ENCODE peak calls at places on chromosome 19, in eight cellular contexts. One of them, this sample, is unnamed.

GRCh38 chr19:41546386-41546789 is 29.6 kb upstream of the CEACAM21 start:
- DNase-seq in activated T-helper 1 cell treated with anti-CD3 and anti-CD28 coated beads, Interleukin-12 subunit alpha, Interleukin-12 subunit beta, Interleukin-2, Interleukin-4 antibody, amounts not matched to agents 30 ng/mL and 10 ng/mL and 1 ng/mL, durations not matched to agents 14 hours and 24 hours and 36 hours: no peak
- DNase-seq in activated CD4-positive, alpha-beta T cell treated with anti-CD3 and anti-CD28 coated beads, Interleukin-2, amount 10 ng/mL, durations not matched to agents 7 days and 5 days: no peak
- DNase-seq in foreskin fibroblast: no peak
- DNase-seq in GOT3: no peak
- DNase-seq in cardiac muscle cell: no peak
- DNase-seq in iris pigment epithelial cell: no peak
- DNase-seq in NCI-H526: no peak
- DNase-seq in this sample: no peak

GRCh38 chr19:1401138-1401888 is at the start of gene GAMT:
- DNase-seq in GOT3: no peak
- DNase-seq in NCI-H526: peak; percentile 72
- DNase-seq in activated CD4-positive, alpha-beta T cell treated with anti-CD3 and anti-CD28 coated beads, Interleukin-2, amount 10 ng/mL, durations not matched to agents 7 days and 5 days: peak; percentile 60
- DNase-seq in cardiac muscle cell: peak; percentile 42
- DNase-seq in iris pigment epithelial cell: no peak
- DNase-seq in foreskin fibroblast: peak; percentile 77
- DNase-seq in activated T-helper 1 cell treated with anti-CD3 and anti-CD28 coated beads, Interleukin-12 subunit alpha, Interleukin-12 subunit beta, Interleukin-2, Interleukin-4 antibody, amounts not matched to agents 30 ng/mL and 10 ng/mL and 1 ng/mL, durations not matched to agents 14 hours and 24 hours and 36 hours: peak; percentile 54
- DNase-seq in this sample: no peak

GRCh38 chr19:40280608-40281221 is 4.4 kb downstream of the AKT2 start:
- DNase-seq in iris pigment epithelial cell: no peak
- DNase-seq in foreskin fibroblast: no peak
- DNase-seq in NCI-H526: peak; percentile 81
- DNase-seq in activated T-helper 1 cell treated with anti-CD3 and anti-CD28 coated beads, Interleukin-12 subunit alpha, Interleukin-12 subunit beta, Interleukin-2, Interleukin-4 antibody, amounts not matched to agents 30 ng/mL and 10 ng/mL and 1 ng/mL, durations not matched to agents 14 hours and 24 hours and 36 hours: no peak
- DNase-seq in activated CD4-positive, alpha-beta T cell treated with anti-CD3 and anti-CD28 coated beads, Interleukin-2, amount 10 ng/mL, durations not matched to agents 7 days and 5 days: no peak
- DNase-seq in cardiac muscle cell: no peak
- DNase-seq in GOT3: no peak
- DNase-seq in this sample: no peak

GRCh38 chr19:35629332-35629633 is 447 bp downstream of the RBM42 start:
- DNase-seq in iris pigment epithelial cell: no peak
- DNase-seq in foreskin fibroblast: no peak
- DNase-seq in NCI-H526: no peak
- DNase-seq in activated CD4-positive, alpha-beta T cell treated with anti-CD3 and anti-CD28 coated beads, Interleukin-2, amount 10 ng/mL, durations not matched to agents 7 days and 5 days: no peak
- DNase-seq in activated T-helper 1 cell treated with anti-CD3 and anti-CD28 coated beads, Interleukin-12 subunit alpha, Interleukin-12 subunit beta, Interleukin-2, Interleukin-4 antibody, amounts not matched to agents 30 ng/mL and 10 ng/mL and 1 ng/mL, durations not matched to agents 14 hours and 24 hours and 36 hours: no peak
- DNase-seq in cardiac muscle cell: no peak
- DNase-seq in GOT3: no peak
- DNase-seq in this sample: no peak

GRCh38 chr19:17605761-17606745 is 50.6 kb downstream of the COLGALT1 start:
- DNase-seq in cardiac muscle cell: peak; percentile 83
- DNase-seq in GOT3: no peak
- DNase-seq in iris pigment epithelial cell: peak; percentile 63
- DNase-seq in NCI-H526: peak; percentile 91
- DNase-seq in activated T-helper 1 cell treated with anti-CD3 and anti-CD28 coated beads, Interleukin-12 subunit alpha, Interleukin-12 subunit beta, Interleukin-2, Interleukin-4 antibody, amounts not matched to agents 30 ng/mL and 10 ng/mL and 1 ng/mL, durations not matched to agents 14 hours and 24 hours and 36 hours: peak; percentile 74
- DNase-seq in activated CD4-positive, alpha-beta T cell treated with anti-CD3 and anti-CD28 coated beads, Interleukin-2, amount 10 ng/mL, durations not matched to agents 7 days and 5 days: peak; percentile 77
- DNase-seq in foreskin fibroblast: peak; percentile 86
- DNase-seq in this sample: no peak

GRCh38 chr19:15109768-15110417 is 2.7 kb downstream of the SYDE1 start:
- DNase-seq in activated T-helper 1 cell treated with anti-CD3 and anti-CD28 coated beads, Interleukin-12 subunit alpha, Interleukin-12 subunit beta, Interleukin-2, Interleukin-4 antibody, amounts not matched to agents 30 ng/mL and 10 ng/mL and 1 ng/mL, durations not matched to agents 14 hours and 24 hours and 36 hours: no peak
- DNase-seq in cardiac muscle cell: no peak
- DNase-seq in activated CD4-positive, alpha-beta T cell treated with anti-CD3 and anti-CD28 coated beads, Interleukin-2, amount 10 ng/mL, durations not matched to agents 7 days and 5 days: no peak
- DNase-seq in foreskin fibroblast: no peak
- DNase-seq in NCI-H526: peak; percentile 24
- DNase-seq in iris pigment epithelial cell: no peak
- DNase-seq in GOT3: no peak
- DNase-seq in this sample: no peak

GRCh38 chr19:7505288-7505681 is 10.6 kb upstream of the ZNF358 start:
- DNase-seq in GOT3: no peak
- DNase-seq in foreskin fibroblast: no peak
- DNase-seq in iris pigment epithelial cell: no peak
- DNase-seq in NCI-H526: peak; percentile 57
- DNase-seq in cardiac muscle cell: no peak
- DNase-seq in activated T-helper 1 cell treated with anti-CD3 and anti-CD28 coated beads, Interleukin-12 subunit alpha, Interleukin-12 subunit beta, Interleukin-2, Interleukin-4 antibody, amounts not matched to agents 30 ng/mL and 10 ng/mL and 1 ng/mL, durations not matched to agents 14 hours and 24 hours and 36 hours: no peak
- DNase-seq in activated CD4-positive, alpha-beta T cell treated with anti-CD3 and anti-CD28 coated beads, Interleukin-2, amount 10 ng/mL, durations not matched to agents 7 days and 5 days: no peak
- DNase-seq in this sample: no peak

GRCh38 chr19:3923912-3924311 is 9.0 kb upstream of the NMRK2 start:
- DNase-seq in cardiac muscle cell: no peak
- DNase-seq in GOT3: no peak
- DNase-seq in iris pigment epithelial cell: no peak
- DNase-seq in activated T-helper 1 cell treated with anti-CD3 and anti-CD28 coated beads, Interleukin-12 subunit alpha, Interleukin-12 subunit beta, Interleukin-2, Interleukin-4 antibody, amounts not matched to agents 30 ng/mL and 10 ng/mL and 1 ng/mL, durations not matched to agents 14 hours and 24 hours and 36 hours: no peak
- DNase-seq in activated CD4-positive, alpha-beta T cell treated with anti-CD3 and anti-CD28 coated beads, Interleukin-2, amount 10 ng/mL, durations not matched to agents 7 days and 5 days: no peak
- DNase-seq in foreskin fibroblast: no peak
- DNase-seq in NCI-H526: no peak
- DNase-seq in this sample: no peak

GRCh38 chr19:3119071-3119781 is 16.6 kb upstream of the GNA15 start:
- DNase-seq in activated T-helper 1 cell treated with anti-CD3 and anti-CD28 coated beads, Interleukin-12 subunit alpha, Interleukin-12 subunit beta, Interleukin-2, Interleukin-4 antibody, amounts not matched to agents 30 ng/mL and 10 ng/mL and 1 ng/mL, durations not matched to agents 14 hours and 24 hours and 36 hours: no peak
- DNase-seq in iris pigment epithelial cell: no peak
- DNase-seq in NCI-H526: no peak
- DNase-seq in cardiac muscle cell: no peak
- DNase-seq in foreskin fibroblast: no peak
- DNase-seq in GOT3: no peak
- DNase-seq in activated CD4-positive, alpha-beta T cell treated with anti-CD3 and anti-CD28 coated beads, Interleukin-2, amount 10 ng/mL, durations not matched to agents 7 days and 5 days: no peak
- DNase-seq in this sample: no peak

GRCh38 chr19:3323704-3324103 is 42.7 kb upstream of the NFIC start:
- DNase-seq in GOT3: no peak
- DNase-seq in activated CD4-positive, alpha-beta T cell treated with anti-CD3 and anti-CD28 coated beads, Interleukin-2, amount 10 ng/mL, durations not matched to agents 7 days and 5 days: no peak
- DNase-seq in foreskin fibroblast: no peak
- DNase-seq in cardiac muscle cell: no peak
- DNase-seq in NCI-H526: no peak
- DNase-seq in activated T-helper 1 cell treated with anti-CD3 and anti-CD28 coated beads, Interleukin-12 subunit alpha, Interleukin-12 subunit beta, Interleukin-2, Interleukin-4 antibody, amounts not matched to agents 30 ng/mL and 10 ng/mL and 1 ng/mL, durations not matched to agents 14 hours and 24 hours and 36 hours: no peak
- DNase-seq in iris pigment epithelial cell: no peak
- DNase-seq in this sample: no peak

GRCh38 chr19:17590780-17591688 is 35.6 kb downstream of the COLGALT1 start:
- DNase-seq in GOT3: no peak
- DNase-seq in iris pigment epithelial cell: no peak
- DNase-seq in foreskin fibroblast: no peak
- DNase-seq in activated T-helper 1 cell treated with anti-CD3 and anti-CD28 coated beads, Interleukin-12 subunit alpha, Interleukin-12 subunit beta, Interleukin-2, Interleukin-4 antibody, amounts not matched to agents 30 ng/mL and 10 ng/mL and 1 ng/mL, durations not matched to agents 14 hours and 24 hours and 36 hours: no peak
- DNase-seq in NCI-H526: no peak
- DNase-seq in cardiac muscle cell: no peak
- DNase-seq in activated CD4-positive, alpha-beta T cell treated with anti-CD3 and anti-CD28 coated beads, Interleukin-2, amount 10 ng/mL, durations not matched to agents 7 days and 5 days: no peak
- DNase-seq in this sample: no peak

GRCh38 chr19:31303262-31303815 is 45.9 kb downstream of the TSHZ3 start:
- DNase-seq in NCI-H526: no peak
- DNase-seq in activated CD4-positive, alpha-beta T cell treated with anti-CD3 and anti-CD28 coated beads, Interleukin-2, amount 10 ng/mL, durations not matched to agents 7 days and 5 days: no peak
- DNase-seq in activated T-helper 1 cell treated with anti-CD3 and anti-CD28 coated beads, Interleukin-12 subunit alpha, Interleukin-12 subunit beta, Interleukin-2, Interleukin-4 antibody, amounts not matched to agents 30 ng/mL and 10 ng/mL and 1 ng/mL, durations not matched to agents 14 hours and 24 hours and 36 hours: no peak
- DNase-seq in cardiac muscle cell: no peak
- DNase-seq in iris pigment epithelial cell: no peak
- DNase-seq in foreskin fibroblast: no peak
- DNase-seq in GOT3: no peak
- DNase-seq in this sample: no peak

GRCh38 chr19:35164418-35164817 is 9.9 kb downstream of the FXYD5 start:
- DNase-seq in NCI-H526: no peak
- DNase-seq in GOT3: no peak
- DNase-seq in foreskin fibroblast: no peak
- DNase-seq in activated CD4-positive, alpha-beta T cell treated with anti-CD3 and anti-CD28 coated beads, Interleukin-2, amount 10 ng/mL, durations not matched to agents 7 days and 5 days: no peak
- DNase-seq in iris pigment epithelial cell: no peak
- DNase-seq in activated T-helper 1 cell treated with anti-CD3 and anti-CD28 coated beads, Interleukin-12 subunit alpha, Interleukin-12 subunit beta, Interleukin-2, Interleukin-4 antibody, amounts not matched to agents 30 ng/mL and 10 ng/mL and 1 ng/mL, durations not matched to agents 14 hours and 24 hours and 36 hours: no peak
- DNase-seq in cardiac muscle cell: no peak
- DNase-seq in this sample: no peak

GRCh38 chr19:6717441-6717971 is 2.9 kb downstream of the C3 start:
- DNase-seq in GOT3: no peak
- DNase-seq in cardiac muscle cell: no peak
- DNase-seq in iris pigment epithelial cell: no peak
- DNase-seq in NCI-H526: no peak
- DNase-seq in activated CD4-positive, alpha-beta T cell treated with anti-CD3 and anti-CD28 coated beads, Interleukin-2, amount 10 ng/mL, durations not matched to agents 7 days and 5 days: no peak
- DNase-seq in foreskin fibroblast: no peak
- DNase-seq in activated T-helper 1 cell treated with anti-CD3 and anti-CD28 coated beads, Interleukin-12 subunit alpha, Interleukin-12 subunit beta, Interleukin-2, Interleukin-4 antibody, amounts not matched to agents 30 ng/mL and 10 ng/mL and 1 ng/mL, durations not matched to agents 14 hours and 24 hours and 36 hours: no peak
- DNase-seq in this sample: no peak

GRCh38 chr19:11551603-11552235 is 7.3 kb downstream of the ELOF1 start:
- DNase-seq in foreskin fibroblast: peak; percentile 29
- DNase-seq in GOT3: no peak
- DNase-seq in activated CD4-positive, alpha-beta T cell treated with anti-CD3 and anti-CD28 coated beads, Interleukin-2, amount 10 ng/mL, durations not matched to agents 7 days and 5 days: no peak
- DNase-seq in NCI-H526: peak; percentile 13
- DNase-seq in iris pigment epithelial cell: no peak
- DNase-seq in cardiac muscle cell: peak; percentile 23
- DNase-seq in activated T-helper 1 cell treated with anti-CD3 and anti-CD28 coated beads, Interleukin-12 subunit alpha, Interleukin-12 subunit beta, Interleukin-2, Interleukin-4 antibody, amounts not matched to agents 30 ng/mL and 10 ng/mL and 1 ng/mL, durations not matched to agents 14 hours and 24 hours and 36 hours: no peak
- DNase-seq in this sample: no peak

GRCh38 chr19:43768273-43769050 is 12.3 kb downstream of the KCNN4 start:
- DNase-seq in GOT3: no peak
- DNase-seq in foreskin fibroblast: peak; percentile 43
- DNase-seq in iris pigment epithelial cell: no peak
- DNase-seq in cardiac muscle cell: peak; percentile 36
- DNase-seq in NCI-H526: no peak
- DNase-seq in activated T-helper 1 cell treated with anti-CD3 and anti-CD28 coated beads, Interleukin-12 subunit alpha, Interleukin-12 subunit beta, Interleukin-2, Interleukin-4 antibody, amounts not matched to agents 30 ng/mL and 10 ng/mL and 1 ng/mL, durations not matched to agents 14 hours and 24 hours and 36 hours: no peak
- DNase-seq in activated CD4-positive, alpha-beta T cell treated with anti-CD3 and anti-CD28 coated beads, Interleukin-2, amount 10 ng/mL, durations not matched to agents 7 days and 5 days: no peak
- DNase-seq in this sample: no peak

GRCh38 chr19:2529473-2529918 is 53.6 kb downstream of the GADD45B start:
- DNase-seq in foreskin fibroblast: peak; percentile 98
- DNase-seq in iris pigment epithelial cell: peak; percentile 81
- DNase-seq in NCI-H526: no peak
- DNase-seq in cardiac muscle cell: peak; percentile 70
- DNase-seq in activated T-helper 1 cell treated with anti-CD3 and anti-CD28 coated beads, Interleukin-12 subunit alpha, Interleukin-12 subunit beta, Interleukin-2, Interleukin-4 antibody, amounts not matched to agents 30 ng/mL and 10 ng/mL and 1 ng/mL, durations not matched to agents 14 hours and 24 hours and 36 hours: no peak
- DNase-seq in activated CD4-positive, alpha-beta T cell treated with anti-CD3 and anti-CD28 coated beads, Interleukin-2, amount 10 ng/mL, durations not matched to agents 7 days and 5 days: no peak
- DNase-seq in GOT3: peak; percentile 34
- DNase-seq in this sample: no peak

GRCh38 chr19:6736169-6736916 is 1.0 kb downstream of the GPR108 start:
- DNase-seq in cardiac muscle cell: peak; percentile 95
- DNase-seq in iris pigment epithelial cell: peak; percentile 94
- DNase-seq in GOT3: peak; percentile 58
- DNase-seq in NCI-H526: peak; percentile 62
- DNase-seq in activated T-helper 1 cell treated with anti-CD3 and anti-CD28 coated beads, Interleukin-12 subunit alpha, Interleukin-12 subunit beta, Interleukin-2, Interleukin-4 antibody, amounts not matched to agents 30 ng/mL and 10 ng/mL and 1 ng/mL, durations not matched to agents 14 hours and 24 hours and 36 hours: peak; percentile 72
- DNase-seq in foreskin fibroblast: peak; percentile 92
- DNase-seq in activated CD4-positive, alpha-beta T cell treated with anti-CD3 and anti-CD28 coated beads, Interleukin-2, amount 10 ng/mL, durations not matched to agents 7 days and 5 days: peak; percentile 79
- DNase-seq in this sample: no peak

GRCh38 chr19:54178581-54179261 is 5.8 kb upstream of the TMC4 start:
- DNase-seq in foreskin fibroblast: no peak
- DNase-seq in GOT3: no peak
- DNase-seq in cardiac muscle cell: no peak
- DNase-seq in iris pigment epithelial cell: no peak
- DNase-seq in activated CD4-positive, alpha-beta T cell treated with anti-CD3 and anti-CD28 coated beads, Interleukin-2, amount 10 ng/mL, durations not matched to agents 7 days and 5 days: peak; percentile 52
- DNase-seq in activated T-helper 1 cell treated with anti-CD3 and anti-CD28 coated beads, Interleukin-12 subunit alpha, Interleukin-12 subunit beta, Interleukin-2, Interleukin-4 antibody, amounts not matched to agents 30 ng/mL and 10 ng/mL and 1 ng/mL, durations not matched to agents 14 hours and 24 hours and 36 hours: no peak
- DNase-seq in NCI-H526: peak; percentile 94
- DNase-seq in this sample: no peak

GRCh38 chr19:46442808-46443450 is 14.2 kb upstream of the PNMA8C start:
- DNase-seq in foreskin fibroblast: peak; percentile 83
- DNase-seq in activated CD4-positive, alpha-beta T cell treated with anti-CD3 and anti-CD28 coated beads, Interleukin-2, amount 10 ng/mL, durations not matched to agents 7 days and 5 days: no peak
- DNase-seq in cardiac muscle cell: peak; percentile 85
- DNase-seq in activated T-helper 1 cell treated with anti-CD3 and anti-CD28 coated beads, Interleukin-12 subunit alpha, Interleukin-12 subunit beta, Interleukin-2, Interleukin-4 antibody, amounts not matched to agents 30 ng/mL and 10 ng/mL and 1 ng/mL, durations not matched to agents 14 hours and 24 hours and 36 hours: no peak
- DNase-seq in GOT3: no peak
- DNase-seq in iris pigment epithelial cell: peak; percentile 79
- DNase-seq in NCI-H526: no peak
- DNase-seq in this sample: no peak

GRCh38 chr19:44050740-44051653 is 839 bp upstream of the ZNF223 start:
- DNase-seq in activated CD4-positive, alpha-beta T cell treated with anti-CD3 and anti-CD28 coated beads, Interleukin-2, amount 10 ng/mL, durations not matched to agents 7 days and 5 days: no peak
- DNase-seq in NCI-H526: peak; percentile 80
- DNase-seq in foreskin fibroblast: peak; percentile 16
- DNase-seq in activated T-helper 1 cell treated with anti-CD3 and anti-CD28 coated beads, Interleukin-12 subunit alpha, Interleukin-12 subunit beta, Interleukin-2, Interleukin-4 antibody, amounts not matched to agents 30 ng/mL and 10 ng/mL and 1 ng/mL, durations not matched to agents 14 hours and 24 hours and 36 hours: no peak
- DNase-seq in GOT3: no peak
- DNase-seq in iris pigment epithelial cell: peak; percentile 1
- DNase-seq in cardiac muscle cell: peak; percentile 6
- DNase-seq in this sample: no peak

GRCh38 chr19:29714953-29715694 is at the start of gene C19orf12:
- DNase-seq in NCI-H526: peak; percentile 79
- DNase-seq in cardiac muscle cell: peak; percentile 61
- DNase-seq in iris pigment epithelial cell: peak; percentile 44
- DNase-seq in GOT3: no peak
- DNase-seq in foreskin fibroblast: peak; percentile 73
- DNase-seq in activated CD4-positive, alpha-beta T cell treated with anti-CD3 and anti-CD28 coated beads, Interleukin-2, amount 10 ng/mL, durations not matched to agents 7 days and 5 days: peak; percentile 46
- DNase-seq in activated T-helper 1 cell treated with anti-CD3 and anti-CD28 coated beads, Interleukin-12 subunit alpha, Interleukin-12 subunit beta, Interleukin-2, Interleukin-4 antibody, amounts not matched to agents 30 ng/mL and 10 ng/mL and 1 ng/mL, durations not matched to agents 14 hours and 24 hours and 36 hours: peak; percentile 66
- DNase-seq in this sample: no peak

GRCh38 chr19:2290441-2291184 is 8.6 kb upstream of the PEAK3 start:
- DNase-seq in activated CD4-positive, alpha-beta T cell treated with anti-CD3 and anti-CD28 coated beads, Interleukin-2, amount 10 ng/mL, durations not matched to agents 7 days and 5 days: no peak
- DNase-seq in NCI-H526: no peak
- DNase-seq in cardiac muscle cell: no peak
- DNase-seq in iris pigment epithelial cell: no peak
- DNase-seq in foreskin fibroblast: peak; percentile 28
- DNase-seq in GOT3: no peak
- DNase-seq in activated T-helper 1 cell treated with anti-CD3 and anti-CD28 coated beads, Interleukin-12 subunit alpha, Interleukin-12 subunit beta, Interleukin-2, Interleukin-4 antibody, amounts not matched to agents 30 ng/mL and 10 ng/mL and 1 ng/mL, durations not matched to agents 14 hours and 24 hours and 36 hours: peak; percentile 25
- DNase-seq in this sample: no peak

GRCh38 chr19:30085394-30085793 is 143.4 kb downstream of the URI1 start:
- DNase-seq in cardiac muscle cell: peak; percentile 11
- DNase-seq in NCI-H526: peak; percentile 52
- DNase-seq in activated T-helper 1 cell treated with anti-CD3 and anti-CD28 coated beads, Interleukin-12 subunit alpha, Interleukin-12 subunit beta, Interleukin-2, Interleukin-4 antibody, amounts not matched to agents 30 ng/mL and 10 ng/mL and 1 ng/mL, durations not matched to agents 14 hours and 24 hours and 36 hours: no peak
- DNase-seq in GOT3: no peak
- DNase-seq in iris pigment epithelial cell: no peak
- DNase-seq in foreskin fibroblast: no peak
- DNase-seq in activated CD4-positive, alpha-beta T cell treated with anti-CD3 and anti-CD28 coated beads, Interleukin-2, amount 10 ng/mL, durations not matched to agents 7 days and 5 days: no peak
- DNase-seq in this sample: no peak

GRCh38 chr19:54335979-54336892 is 2.7 kb downstream of the LILRA4 start:
- DNase-seq in cardiac muscle cell: no peak
- DNase-seq in NCI-H526: no peak
- DNase-seq in foreskin fibroblast: no peak
- DNase-seq in activated CD4-positive, alpha-beta T cell treated with anti-CD3 and anti-CD28 coated beads, Interleukin-2, amount 10 ng/mL, durations not matched to agents 7 days and 5 days: no peak
- DNase-seq in activated T-helper 1 cell treated with anti-CD3 and anti-CD28 coated beads, Interleukin-12 subunit alpha, Interleukin-12 subunit beta, Interleukin-2, Interleukin-4 antibody, amounts not matched to agents 30 ng/mL and 10 ng/mL and 1 ng/mL, durations not matched to agents 14 hours and 24 hours and 36 hours: no peak
- DNase-seq in GOT3: no peak
- DNase-seq in iris pigment epithelial cell: no peak
- DNase-seq in this sample: no peak

GRCh38 chr19:49432141-49433073 is 7.2 kb downstream of the GFY start:
- DNase-seq in cardiac muscle cell: no peak
- DNase-seq in NCI-H526: peak; percentile 66
- DNase-seq in activated CD4-positive, alpha-beta T cell treated with anti-CD3 and anti-CD28 coated beads, Interleukin-2, amount 10 ng/mL, durations not matched to agents 7 days and 5 days: peak; percentile 40
- DNase-seq in GOT3: no peak
- DNase-seq in iris pigment epithelial cell: no peak
- DNase-seq in activated T-helper 1 cell treated with anti-CD3 and anti-CD28 coated beads, Interleukin-12 subunit alpha, Interleukin-12 subunit beta, Interleukin-2, Interleukin-4 antibody, amounts not matched to agents 30 ng/mL and 10 ng/mL and 1 ng/mL, durations not matched to agents 14 hours and 24 hours and 36 hours: no peak
- DNase-seq in foreskin fibroblast: no peak
- DNase-seq in this sample: no peak

GRCh38 chr19:41531438-41532311 is 44.3 kb upstream of the CEACAM21 start:
- DNase-seq in activated CD4-positive, alpha-beta T cell treated with anti-CD3 and anti-CD28 coated beads, Interleukin-2, amount 10 ng/mL, durations not matched to agents 7 days and 5 days: peak; percentile 86
- DNase-seq in iris pigment epithelial cell: peak; percentile 61
- DNase-seq in foreskin fibroblast: peak; percentile 61
- DNase-seq in cardiac muscle cell: peak; percentile 95
- DNase-seq in activated T-helper 1 cell treated with anti-CD3 and anti-CD28 coated beads, Interleukin-12 subunit alpha, Interleukin-12 subunit beta, Interleukin-2, Interleukin-4 antibody, amounts not matched to agents 30 ng/mL and 10 ng/mL and 1 ng/mL, durations not matched to agents 14 hours and 24 hours and 36 hours: peak; percentile 87
- DNase-seq in NCI-H526: no peak
- DNase-seq in GOT3: no peak
- DNase-seq in this sample: no peak

GRCh38 chr19:2546128-2547032 is 70.5 kb downstream of the GADD45B start:
- DNase-seq in activated T-helper 1 cell treated with anti-CD3 and anti-CD28 coated beads, Interleukin-12 subunit alpha, Interleukin-12 subunit beta, Interleukin-2, Interleukin-4 antibody, amounts not matched to agents 30 ng/mL and 10 ng/mL and 1 ng/mL, durations not matched to agents 14 hours and 24 hours and 36 hours: no peak
- DNase-seq in NCI-H526: no peak
- DNase-seq in foreskin fibroblast: no peak
- DNase-seq in cardiac muscle cell: peak; percentile 54
- DNase-seq in GOT3: no peak
- DNase-seq in iris pigment epithelial cell: no peak
- DNase-seq in activated CD4-positive, alpha-beta T cell treated with anti-CD3 and anti-CD28 coated beads, Interleukin-2, amount 10 ng/mL, durations not matched to agents 7 days and 5 days: no peak
- DNase-seq in this sample: no peak

GRCh38 chr19:17555929-17556813 is 722 bp downstream of the COLGALT1 start:
- DNase-seq in NCI-H526: peak; percentile 25
- DNase-seq in iris pigment epithelial cell: peak; percentile 57
- DNase-seq in GOT3: no peak
- DNase-seq in activated T-helper 1 cell treated with anti-CD3 and anti-CD28 coated beads, Interleukin-12 subunit alpha, Interleukin-12 subunit beta, Interleukin-2, Interleukin-4 antibody, amounts not matched to agents 30 ng/mL and 10 ng/mL and 1 ng/mL, durations not matched to agents 14 hours and 24 hours and 36 hours: peak; percentile 43
- DNase-seq in activated CD4-positive, alpha-beta T cell treated with anti-CD3 and anti-CD28 coated beads, Interleukin-2, amount 10 ng/mL, durations not matched to agents 7 days and 5 days: peak; percentile 29
- DNase-seq in cardiac muscle cell: peak; percentile 81
- DNase-seq in foreskin fibroblast: peak; percentile 90
- DNase-seq in this sample: no peak

GRCh38 chr19:6450166-6450565 is 9.4 kb downstream of the SLC25A23 start:
- DNase-seq in activated CD4-positive, alpha-beta T cell treated with anti-CD3 and anti-CD28 coated beads, Interleukin-2, amount 10 ng/mL, durations not matched to agents 7 days and 5 days: no peak
- DNase-seq in cardiac muscle cell: no peak
- DNase-seq in iris pigment epithelial cell: no peak
- DNase-seq in foreskin fibroblast: no peak
- DNase-seq in activated T-helper 1 cell treated with anti-CD3 and anti-CD28 coated beads, Interleukin-12 subunit alpha, Interleukin-12 subunit beta, Interleukin-2, Interleukin-4 antibody, amounts not matched to agents 30 ng/mL and 10 ng/mL and 1 ng/mL, durations not matched to agents 14 hours and 24 hours and 36 hours: no peak
- DNase-seq in GOT3: no peak
- DNase-seq in NCI-H526: no peak
- DNase-seq in this sample: no peak

GRCh38 chr19:7729831-7730285 is 2.1 kb downstream of the CLEC4G start:
- DNase-seq in NCI-H526: peak; percentile 6
- DNase-seq in activated CD4-positive, alpha-beta T cell treated with anti-CD3 and anti-CD28 coated beads, Interleukin-2, amount 10 ng/mL, durations not matched to agents 7 days and 5 days: no peak
- DNase-seq in activated T-helper 1 cell treated with anti-CD3 and anti-CD28 coated beads, Interleukin-12 subunit alpha, Interleukin-12 subunit beta, Interleukin-2, Interleukin-4 antibody, amounts not matched to agents 30 ng/mL and 10 ng/mL and 1 ng/mL, durations not matched to agents 14 hours and 24 hours and 36 hours: no peak
- DNase-seq in cardiac muscle cell: no peak
- DNase-seq in GOT3: no peak
- DNase-seq in foreskin fibroblast: no peak
- DNase-seq in iris pigment epithelial cell: no peak
- DNase-seq in this sample: no peak

GRCh38 chr19:29088761-29089160 is 124.2 kb downstream of the UQCRFS1 start:
- DNase-seq in activated CD4-positive, alpha-beta T cell treated with anti-CD3 and anti-CD28 coated beads, Interleukin-2, amount 10 ng/mL, durations not matched to agents 7 days and 5 days: no peak
- DNase-seq in iris pigment epithelial cell: no peak
- DNase-seq in activated T-helper 1 cell treated with anti-CD3 and anti-CD28 coated beads, Interleukin-12 subunit alpha, Interleukin-12 subunit beta, Interleukin-2, Interleukin-4 antibody, amounts not matched to agents 30 ng/mL and 10 ng/mL and 1 ng/mL, durations not matched to agents 14 hours and 24 hours and 36 hours: no peak
- DNase-seq in cardiac muscle cell: no peak
- DNase-seq in GOT3: no peak
- DNase-seq in foreskin fibroblast: no peak
- DNase-seq in NCI-H526: no peak
- DNase-seq in this sample: no peak

GRCh38 chr19:42312370-42312769 is 739 bp upstream of the TMEM145 start:
- DNase-seq in iris pigment epithelial cell: no peak
- DNase-seq in foreskin fibroblast: no peak
- DNase-seq in GOT3: no peak
- DNase-seq in activated T-helper 1 cell treated with anti-CD3 and anti-CD28 coated beads, Interleukin-12 subunit alpha, Interleukin-12 subunit beta, Interleukin-2, Interleukin-4 antibody, amounts not matched to agents 30 ng/mL and 10 ng/mL and 1 ng/mL, durations not matched to agents 14 hours and 24 hours and 36 hours: no peak
- DNase-seq in NCI-H526: no peak
- DNase-seq in cardiac muscle cell: no peak
- DNase-seq in activated CD4-positive, alpha-beta T cell treated with anti-CD3 and anti-CD28 coated beads, Interleukin-2, amount 10 ng/mL, durations not matched to agents 7 days and 5 days: no peak
- DNase-seq in this sample: no peak

GRCh38 chr19:4090351-4091220 is 23.9 kb upstream of the ZBTB7A start:
- DNase-seq in foreskin fibroblast: no peak
- DNase-seq in GOT3: no peak
- DNase-seq in activated T-helper 1 cell treated with anti-CD3 and anti-CD28 coated beads, Interleukin-12 subunit alpha, Interleukin-12 subunit beta, Interleukin-2, Interleukin-4 antibody, amounts not matched to agents 30 ng/mL and 10 ng/mL and 1 ng/mL, durations not matched to agents 14 hours and 24 hours and 36 hours: no peak
- DNase-seq in iris pigment epithelial cell: no peak
- DNase-seq in NCI-H526: no peak
- DNase-seq in cardiac muscle cell: no peak
- DNase-seq in activated CD4-positive, alpha-beta T cell treated with anti-CD3 and anti-CD28 coated beads, Interleukin-2, amount 10 ng/mL, durations not matched to agents 7 days and 5 days: no peak
- DNase-seq in this sample: no peak